ENCODE peak calls at places on chromosomes 12 and 14, in ten cellular contexts. I, Z, K, G, P, N, B, Y, R and S are unnamed samples.

GRCh38 chr14:98770151-98770550 is 501.8 kb downstream of the BCL11B start:
- DNase-seq in I (no peak), Z (no peak), K (no peak), G (no peak), P (no peak), N (no peak), B (no peak), Y (no peak), R (no peak), S (no peak)

GRCh38 chr14:75568141-75568540 is 10.3 kb upstream of the FLVCR2 start:
- DNase-seq in I (no peak), Z (no peak), K (no peak), G (no peak), P (no peak), N (no peak), B (no peak), Y (no peak), R (no peak), S (no peak)

GRCh38 chr14:39023939-39024871 is 78.8 kb downstream of the SEC23A start:
- DNase-seq in I (no peak), Z (no peak), K (no peak), G (no peak), P (no peak), N (no peak), B (no peak), Y (no peak), R (no peak), S (no peak)

GRCh38 chr14:77485901-77486678 is 12.5 kb downstream of the ISM2 start:
- DNase-seq in I (no peak), Z (no peak), K (peak; percentile 61), G (no peak), P (no peak), N (no peak), B (no peak), Y (no peak), R (no peak), S (no peak)

GRCh38 chr14:24662753-24663152 is 28.8 kb upstream of the GZMB start:
- DNase-seq in I (no peak), Z (no peak), K (no peak), G (no peak), P (no peak), N (no peak), B (no peak), Y (no peak), R (no peak), S (no peak)

GRCh38 chr12:4417471-4417870 is 28.1 kb downstream of the FGF6 start:
- DNase-seq in I (no peak), Z (peak; percentile 30), K (no peak), G (no peak), P (no peak), N (no peak), B (no peak), Y (no peak), R (no peak), S (no peak)

GRCh38 chr14:76705214-76705613 is 56.1 kb upstream of the VASH1 start:
- DNase-seq in I (no peak), Z (no peak), K (no peak), G (no peak), P (no peak), N (no peak), B (no peak), Y (no peak), R (no peak), S (no peak)

GRCh38 chr12:77979597-77980250 is 149.0 kb downstream of the NAV3 start:
- DNase-seq in I (no peak), Z (no peak), K (no peak), G (no peak), P (no peak), N (no peak), B (no peak), Y (no peak), R (no peak), S (no peak)

GRCh38 chr12:48001426-48002178 is 2.7 kb downstream of the COL2A1 start:
- DNase-seq in I (peak; percentile 32), Z (peak; percentile 77), K (peak; percentile 29), G (peak; percentile 65), P (no peak), N (peak; percentile 73), B (no peak), Y (no peak), R (peak; percentile 83), S (peak; percentile 56)

GRCh38 chr14:62436256-62436655 is 609.0 kb downstream of the KCNH5 start:
- DNase-seq in I (no peak), Z (no peak), K (peak; percentile 8), G (no peak), P (no peak), N (no peak), B (no peak), Y (no peak), R (no peak), S (no peak)

GRCh38 chr12:120037851-120038250 is 48.8 kb downstream of the BICDL1 start:
- DNase-seq in I (no peak), Z (no peak), K (no peak), G (no peak), P (no peak), N (no peak), B (no peak), Y (no peak), R (no peak), S (no peak)

GRCh38 chr12:57621497-57622292 is 10.5 kb downstream of the ARHGEF25 start:
- DNase-seq in I (peak; percentile 76), Z (peak; percentile 96), K (no peak), G (peak; percentile 71), P (peak; percentile 81), N (peak; percentile 83), B (peak; percentile 67), Y (peak; percentile 81), R (peak; percentile 79), S (peak; percentile 81)

DNA sequence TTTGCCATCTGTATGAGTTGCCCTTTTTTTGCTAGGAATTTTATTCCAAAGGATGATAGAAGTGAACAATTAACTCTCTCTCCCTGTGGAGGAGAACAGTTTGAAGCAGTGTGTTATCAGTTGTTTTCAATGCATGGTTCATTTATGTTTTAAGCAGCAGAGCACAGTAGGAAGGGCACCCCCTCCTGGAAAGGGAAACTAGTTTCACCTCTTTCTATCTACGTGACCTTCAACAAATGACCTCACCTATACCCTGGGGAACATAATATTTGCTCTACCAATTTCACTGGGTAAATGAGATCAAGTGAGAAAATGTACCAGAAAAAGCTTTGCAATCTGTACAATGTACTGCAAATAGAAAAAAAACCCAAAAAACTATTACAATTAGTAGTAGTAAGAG is 5.4 kb upstream of the DCP1B start:
- DNase-seq in I (no peak), Z (no peak), K (no peak), G (no peak), P (no peak), N (no peak), B (no peak), Y (no peak), R (peak; percentile 19), S (no peak)
- TF ChIP-seq CTCF in I (no peak), Z (peak; percentile 22), K (peak; percentile 21), G (no peak), P (no peak), N (no peak), B (peak; percentile 43), Y (no peak), R (no peak), S (no peak)

DNA sequence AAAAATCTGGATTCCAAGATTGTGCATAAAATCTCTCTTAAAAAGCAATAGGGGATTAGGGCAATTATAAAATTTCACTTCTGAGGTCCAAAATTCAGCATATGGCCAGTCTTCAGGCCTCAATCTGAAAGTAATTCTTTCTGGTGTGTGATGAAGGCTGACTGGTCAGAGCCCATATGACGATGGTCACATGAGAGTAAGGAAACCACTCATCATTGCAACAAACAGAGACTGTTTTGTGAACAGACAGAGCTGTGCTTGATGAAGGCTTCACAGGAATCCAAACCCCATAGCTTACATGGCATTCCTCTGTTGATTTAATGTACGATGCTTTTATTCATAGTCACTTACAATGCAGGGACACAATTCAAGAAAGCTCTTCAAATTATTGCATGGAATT is 238.1 kb downstream of the APAF1 start:
- DNase-seq in I (no peak), Z (no peak), K (no peak), G (no peak), P (no peak), N (no peak), B (no peak), Y (no peak), R (no peak), S (no peak)
- TF ChIP-seq CTCF in I (no peak), Z (no peak), K (no peak), G (no peak), P (no peak), N (no peak), B (no peak), Y (no peak), R (no peak), S (no peak)

GRCh38 chr12:94336201-94336915 is 123.3 kb downstream of the CEP83 start:
- DNase-seq in I (no peak), Z (no peak), K (no peak), G (no peak), P (no peak), N (no peak), B (no peak), Y (no peak), R (no peak), S (no peak)
- TF ChIP-seq CTCF in I (no peak), Z (no peak), K (no peak), G (no peak), P (no peak), N (no peak), B (no peak), Y (no peak), R (no peak), S (no peak)

GRCh38 chr14:41302776-41303175 is 303.9 kb upstream of the LRFN5 start:
- DNase-seq in I (no peak), Z (no peak), K (no peak), G (no peak), P (no peak), N (no peak), B (no peak), Y (no peak), R (no peak), S (no peak)

GRCh38 chr14:41303506-41303905 is 303.2 kb upstream of the LRFN5 start:
- DNase-seq in I (no peak), Z (no peak), K (no peak), G (no peak), P (no peak), N (no peak), B (no peak), Y (no peak), R (no peak), S (no peak)

GRCh38 chr14:41295734-41296133 is 310.9 kb upstream of the LRFN5 start:
- DNase-seq in I (no peak), Z (no peak), K (no peak), G (no peak), P (no peak), N (no peak), B (no peak), Y (no peak), R (no peak), S (no peak)

GRCh38 chr14:41297961-41298690 is 308.6 kb upstream of the LRFN5 start:
- DNase-seq in I (no peak), Z (no peak), K (peak; percentile 3), G (no peak), P (no peak), N (no peak), B (no peak), Y (no peak), R (no peak), S (no peak)

DNA sequence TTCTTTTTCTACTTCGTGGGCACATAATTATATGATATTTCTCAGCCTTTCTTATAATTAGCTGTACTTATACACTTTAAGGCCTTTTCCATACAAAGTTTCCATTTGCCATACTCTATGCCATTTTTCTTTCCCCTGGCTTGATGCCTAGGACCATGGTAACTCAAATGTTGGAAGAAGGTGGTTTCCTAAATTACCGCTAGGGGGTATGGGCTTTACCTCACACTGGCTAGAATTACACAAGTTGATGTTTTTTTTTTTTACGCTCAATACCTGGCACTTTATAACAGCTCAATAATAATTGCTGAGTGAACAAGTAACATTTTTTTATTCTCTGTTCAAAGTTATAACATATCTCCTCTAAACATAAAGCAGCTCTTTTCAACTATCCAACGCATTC is 306.8 kb upstream of the LRFN5 start:
- DNase-seq in I (no peak), Z (no peak), K (no peak), G (no peak), P (no peak), N (no peak), B (no peak), Y (no peak), R (no peak), S (no peak)
- TF ChIP-seq CTCF in I (no peak), Z (no peak), K (no peak), G (no peak), P (no peak), N (no peak), B (peak; percentile 29), Y (no peak), R (no peak), S (peak; percentile 42)